ENCODE peak calls at places on chromosomes 5 and 9, in four cellular contexts. K is IMR-90, V is HepG2, B is GM12878. S is an unnamed sample.
A peak's percentile ranks its signal among the peaks of the same experiment; 100 is the strongest.

GRCh38 chr9:124354364-124355031 is 60.7 kb downstream of the PSMB7 start:
- DNase-seq in K (no peak), B (no peak), V (no peak), S (no peak)

GRCh38 chr5:11619339-11620028 is 284.8 kb downstream of the CTNND2 start:
- DNase-seq in K (no peak), B (no peak), V (peak; percentile 61), S (no peak)

GRCh38 chr9:114761515-114761914 is 44.3 kb downstream of the TNFSF15 start:
- DNase-seq in B (no peak), K (no peak), V (no peak), S (no peak)

GRCh38 chr5:128532776-128533175 is 5.3 kb downstream of the FBN2 start:
- DNase-seq in K (no peak), B (no peak), V (no peak), S (no peak)

GRCh38 chr9:99057665-99058625 is 47.0 kb upstream of the TGFBR1 start:
- DNase-seq in B (peak; percentile 64), K (peak; percentile 81), V (no peak), S (no peak)

GRCh38 chr5:137753227-137753985 is 757 bp downstream of the HNRNPA0 start:
- DNase-seq in B (no peak), K (no peak), V (no peak), S (no peak)

GRCh38 chr9:83023151-83023550 is 39.8 kb downstream of the RASEF start:
- DNase-seq in V (no peak), K (no peak), B (no peak), S (no peak)

GRCh38 chr5:180049357-180049673 is 22.2 kb downstream of the RNF130 start:
- DNase-seq in B (no peak), K (no peak), V (no peak), S (no peak)

GRCh38 chr9:95112436-95113280 is 204.9 kb downstream of the FANCC start:
- DNase-seq in V (no peak), K (no peak), B (no peak), S (no peak)

GRCh38 chr9:4750021-4750673 is 9.1 kb upstream of the AK3 start:
- DNase-seq in K (peak; percentile 61), B (no peak), V (no peak), S (no peak)

GRCh38 chr9:131477816-131478419 is 24.8 kb upstream of the POMT1 start:
- DNase-seq in V (no peak), K (no peak), B (no peak), S (no peak)

GRCh38 chr9:131478911-131479310 is 23.8 kb upstream of the POMT1 start:
- DNase-seq in V (no peak), K (no peak), B (no peak), S (no peak)

GRCh38 chr9:131476777-131477345 is 25.9 kb upstream of the POMT1 start:
- DNase-seq in V (no peak), K (no peak), B (no peak), S (no peak)

GRCh38 chr9:131477367-131477766 is 25.4 kb upstream of the POMT1 start:
- DNase-seq in K (no peak), B (no peak), V (no peak), S (no peak)

GRCh38 chr9:131478421-131478868 is 24.3 kb upstream of the POMT1 start:
- DNase-seq in K (no peak), V (peak; percentile 46), B (no peak), S (peak; percentile 49)
- TF ChIP-seq SMC3 in K (peak; percentile 30), V (peak; percentile 37), B (peak; percentile 55), S (peak; percentile 58)

GRCh38 chr9:81480828-81481604 is 208.3 kb downstream of the TLE1 start:
- DNase-seq in B (no peak), V (no peak), K (no peak), S (no peak)

GRCh38 chr9:81477669-81478068 is 211.7 kb downstream of the TLE1 start:
- DNase-seq in B (no peak), K (no peak), V (no peak), S (no peak)

GRCh38 chr9:81476808-81477207 is 212.5 kb downstream of the TLE1 start:
- DNase-seq in B (no peak), V (no peak), K (no peak), S (no peak)

GRCh38 chr9:81474792-81475191 is 214.6 kb downstream of the TLE1 start:
- DNase-seq in V (no peak), B (no peak), K (no peak), S (no peak)

GRCh38 chr9:81479573-81479972 is 209.8 kb downstream of the TLE1 start:
- DNase-seq in B (no peak), V (no peak), K (no peak), S (no peak)
- TF ChIP-seq SMC3 in B (no peak), V (no peak), K (no peak), S (no peak)

GRCh38 chr9:134327671-134328231 is 1.5 kb downstream of the RXRA start:
- DNase-seq in V (no peak), B (no peak), K (no peak), S (no peak)

GRCh38 chr9:134328341-134328840 is 2.1 kb downstream of the RXRA start:
- DNase-seq in K (peak; percentile 47), B (no peak), V (peak; percentile 89), S (no peak)

GRCh38 chr9:134329886-134330285 is 3.6 kb downstream of the RXRA start:
- DNase-seq in B (no peak), V (no peak), K (no peak), S (no peak)

GRCh38 chr9:134329576-134329855 is 3.3 kb downstream of the RXRA start:
- DNase-seq in B (no peak), K (no peak), V (no peak), S (no peak)

DNA sequence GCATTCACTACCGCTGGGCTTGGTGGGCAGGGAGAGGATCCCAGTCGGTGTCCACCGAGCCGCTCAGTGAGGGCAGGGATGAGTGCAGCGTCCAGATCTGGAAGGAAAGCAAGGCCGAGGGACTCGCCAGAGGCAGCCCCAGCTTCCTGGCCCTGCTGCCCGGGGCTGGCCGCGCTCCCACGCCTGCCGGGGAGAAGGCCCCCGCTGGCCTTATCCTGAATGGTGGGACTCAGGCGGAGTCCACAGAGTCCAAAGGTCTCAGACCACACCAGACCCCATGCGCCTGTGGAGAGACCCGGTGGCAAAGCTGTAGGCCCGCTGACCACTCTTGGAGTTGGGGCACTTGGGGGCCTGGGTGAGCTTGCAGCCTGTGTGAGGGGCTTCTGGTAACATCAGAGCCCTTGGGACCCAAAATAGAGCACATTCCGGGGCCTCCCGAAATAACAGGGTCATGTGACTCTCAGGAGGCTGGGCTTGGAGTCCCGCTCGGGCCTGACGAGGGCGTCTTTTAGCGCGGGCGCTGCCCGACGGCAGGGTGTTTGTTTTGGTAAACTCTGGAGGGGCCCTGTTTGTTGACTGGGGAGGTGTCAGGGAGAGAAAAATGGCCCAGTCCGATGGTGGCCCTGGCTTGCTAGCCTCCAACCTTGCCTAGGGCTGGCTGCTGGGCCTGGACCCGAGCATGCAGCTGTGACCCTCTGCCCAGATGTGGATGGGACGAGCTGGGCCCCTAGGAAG is 2.8 kb downstream of the RXRA start:
- DNase-seq in V (peak; percentile 73), K (no peak), B (no peak), S (no peak)
- TF ChIP-seq SMC3 in V (no peak), K (no peak), B (no peak), S (no peak)

DNA sequence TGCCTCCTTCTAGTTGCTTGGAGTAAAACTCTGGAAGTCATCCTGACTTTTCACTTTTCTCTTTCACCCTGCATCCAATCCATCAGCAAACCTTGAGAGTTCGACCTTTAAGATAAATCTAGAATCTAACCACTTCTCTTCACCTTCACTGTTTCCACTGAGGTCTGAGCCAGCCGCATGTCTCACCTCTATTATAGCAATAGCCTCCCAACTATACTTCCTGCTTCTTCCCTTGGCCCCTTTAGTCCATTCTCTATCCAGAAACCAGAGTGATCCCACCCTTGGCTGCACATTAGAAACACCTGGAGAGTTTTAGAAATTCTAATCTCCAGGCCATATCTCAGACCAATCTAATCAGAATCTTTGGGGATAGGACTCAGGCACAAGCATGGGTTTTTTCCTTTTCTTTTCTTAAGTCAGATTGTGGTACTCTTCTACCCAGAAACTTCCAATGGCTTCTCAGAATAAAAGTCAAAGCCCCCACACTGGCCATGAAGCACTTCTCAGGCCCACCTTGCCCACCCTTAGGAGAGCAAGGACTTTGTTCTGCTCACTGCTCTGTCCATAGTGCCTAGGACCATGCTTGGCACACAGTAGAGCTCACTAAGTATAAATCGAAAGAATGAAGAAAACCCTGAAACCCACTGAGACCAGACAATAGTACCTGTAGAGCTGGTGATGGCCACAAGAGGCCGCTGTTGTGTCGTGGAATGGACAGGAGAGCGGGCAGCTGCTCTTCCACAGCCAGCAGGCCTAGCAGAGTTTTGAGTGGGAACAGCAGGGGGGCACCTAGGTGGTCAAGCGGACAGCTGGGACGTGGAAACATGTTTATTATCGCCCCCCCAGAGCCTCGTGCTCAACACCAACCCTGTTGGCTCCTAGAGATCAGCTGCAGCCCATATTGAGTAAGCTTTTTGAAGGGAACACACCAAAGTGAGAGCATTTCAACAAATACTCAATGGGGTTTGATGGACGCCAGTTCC is 33.3 kb downstream of the MFAP3 start:
- DNase-seq in B (peak; percentile 43), K (peak; percentile 64), V (peak; percentile 66), S (peak; percentile 64)
- TF ChIP-seq SMC3 in B (peak; percentile 96), K (peak; percentile 91), V (peak; percentile 84), S (peak; percentile 94)

GRCh38 chr9:107688728-107689127 is 199.2 kb upstream of the KLF4 start:
- DNase-seq in V (no peak), K (no peak), B (no peak), S (no peak)
- TF ChIP-seq SMC3 in V (no peak), K (no peak), B (no peak), S (no peak)

GRCh38 chr5:117084052-117084451 is 509.4 kb upstream of the SEMA6A start:
- DNase-seq in B (no peak), K (no peak), V (no peak), S (no peak)
- TF ChIP-seq SMC3 in B (no peak), K (no peak), V (no peak), S (no peak)

GRCh38 chr5:139340051-139340450 is 1.6 kb upstream of the PAIP2 start:
- DNase-seq in B (no peak), K (peak; percentile 46), V (no peak), S (no peak)
- TF ChIP-seq SMC3 in B (no peak), K (no peak), V (no peak), S (no peak)